ENCODE peak calls at places on chromosomes 2 and 18, in four cellular contexts. Y is activated CD4-positive, alpha-beta T cell treated with anti-CD3 and anti-CD28 coated beads for 4 hours; D is testis; O is stomach. T is an unnamed sample.

GRCh38 chr2:126828471-126828870 is 70.2 kb upstream of the TEX51 start:
- DNase-seq in O (no peak), D (no peak), Y (no peak), T (no peak)

GRCh38 chr2:220336771-220337170 is 709.3 kb downstream of the SLC4A3 start:
- DNase-seq in D (peak; percentile 45), O (no peak), Y (no peak), T (no peak)

GRCh38 chr2:234027646-234028045 is 22.9 kb upstream of the SPP2 start:
- DNase-seq in D (no peak), O (no peak), Y (no peak), T (no peak)

GRCh38 chr18:9575558-9575957 is 38.8 kb downstream of the PPP4R1 start:
- DNase-seq in D (peak; percentile 91), O (peak; percentile 85), Y (no peak), T (no peak)

GRCh38 chr2:178865537-178865936 is 58.3 kb upstream of the TTN start:
- DNase-seq in O (no peak), Y (no peak), D (no peak), T (no peak)

GRCh38 chr18:45974088-45974536 is 7.0 kb upstream of the EPG5 start:
- DNase-seq in O (peak; percentile 66), Y (peak; percentile 68), D (peak; percentile 76), T (peak; percentile 56)

GRCh38 chr18:32439802-32440201 is 30.9 kb downstream of the GAREM1 start:
- DNase-seq in Y (no peak), D (no peak), O (no peak), T (no peak)

GRCh38 chr2:165529130-165529529 is 59.6 kb downstream of the CSRNP3 start:
- DNase-seq in O (no peak), Y (no peak), D (no peak), T (no peak)

GRCh38 chr18:22871809-22872525 is 61.2 kb upstream of the RBBP8 start:
- DNase-seq in D (no peak), Y (no peak), O (no peak), T (no peak)

GRCh38 chr2:156405586-156405985 is 30.6 kb upstream of the GPD2 start:
- DNase-seq in O (no peak), D (no peak), Y (no peak), T (no peak)

GRCh38 chr2:144886847-144887246 is 366.9 kb upstream of the ZEB2 start:
- DNase-seq in O (no peak), Y (no peak), D (peak; percentile 48), T (no peak)

GRCh38 chr2:14678754-14679153 is 46.2 kb downstream of the LRATD1 start:
- DNase-seq in Y (no peak), O (no peak), D (no peak), T (no peak)

GRCh38 chr2:42492691-42493467 is 903 bp downstream of the KCNG3 start:
- DNase-seq in Y (peak; percentile 4), O (no peak), D (peak; percentile 62), T (no peak)

GRCh38 chr2:36553690-36554089 is 44.3 kb downstream of the FEZ2 start:
- DNase-seq in Y (no peak), D (no peak), O (no peak), T (no peak)

GRCh38 chr2:19933351-19933981 is 31.7 kb upstream of the TTC32 start:
- DNase-seq in D (no peak), Y (no peak), O (no peak), T (no peak)

GRCh38 chr2:8650256-8650655 is 31.6 kb upstream of the ID2 start:
- DNase-seq in Y (no peak), D (no peak), O (no peak), T (no peak)

GRCh38 chr18:31230495-31230894 is 67.8 kb upstream of the DSC1 start:
- DNase-seq in Y (no peak), D (no peak), O (no peak), T (no peak)

GRCh38 chr18:47557160-47557559 is 305.7 kb upstream of the SKOR2 start:
- DNase-seq in D (no peak), Y (no peak), O (no peak), T (no peak)

GRCh38 chr2:29270606-29271005 is 155.4 kb downstream of the CLIP4 start:
- DNase-seq in O (no peak), Y (no peak), D (no peak), T (no peak)

GRCh38 chr18:3015203-3015590 is 2.3 kb upstream of the LPIN2 start:
- DNase-seq in Y (no peak), O (no peak), D (no peak), T (no peak)

GRCh38 chr2:69154031-69154430 is 141.1 kb downstream of the ANTXR1 start:
- DNase-seq in O (no peak), Y (no peak), D (no peak), T (no peak)

GRCh38 chr2:25698752-25699151 is 25.4 kb upstream of the DTNB start:
- DNase-seq in O (no peak), D (no peak), Y (no peak), T (no peak)

GRCh38 chr2:19748711-19749506 is 152.9 kb downstream of the TTC32 start:
- DNase-seq in Y (no peak), D (no peak), O (no peak), T (no peak)

GRCh38 chr2:233815861-233816260 is 37.7 kb downstream of the MROH2A start:
- DNase-seq in D (no peak), O (no peak), Y (no peak), T (no peak)

GRCh38 chr18:58407263-58407648 is 221.6 kb downstream of the ALPK2 start:
- DNase-seq in D (no peak), O (no peak), Y (no peak), T (no peak)

GRCh38 chr18:68734311-68734710 is 19.4 kb upstream of the TMX3 start:
- DNase-seq in Y (no peak), O (no peak), D (no peak), T (no peak)

T was measured in stimulated activated naive CD4-positive, alpha-beta T cell treated with Interleukin-2 at 50 U/mL for 16 hours.